ENCODE peak calls at places on chromosomes 16 and 17, in five cellular contexts. One of them, this sample, is unnamed.

GRCh38 chr17:69978056-69978646 is 96.9 kb upstream of the KCNJ16 start:
- DNase-seq in mesenchymal stem cell: no peak
- DNase-seq in thoracic aorta: no peak
- DNase-seq in ascending aorta: no peak
- DNase-seq in prostate gland: no peak
- DNase-seq in this sample: no peak

GRCh38 chr17:39094607-39095308 is 56.7 kb downstream of the PLXDC1 start:
- DNase-seq in mesenchymal stem cell: no peak
- DNase-seq in thoracic aorta: no peak
- DNase-seq in ascending aorta: no peak
- DNase-seq in prostate gland: no peak
- DNase-seq in this sample: no peak

GRCh38 chr16:69182730-69183416 is 4.1 kb upstream of the SNTB2 start:
- DNase-seq in mesenchymal stem cell: no peak
- DNase-seq in thoracic aorta: no peak
- DNase-seq in ascending aorta: no peak
- DNase-seq in prostate gland: peak; percentile 56
- DNase-seq in this sample: peak; percentile 54

GRCh38 chr17:40316571-40317344 is 7.8 kb downstream of the RARA start:
- DNase-seq in mesenchymal stem cell: peak; percentile 86
- DNase-seq in thoracic aorta: no peak
- DNase-seq in ascending aorta: peak; percentile 84
- DNase-seq in prostate gland: peak; percentile 56
- DNase-seq in this sample: peak; percentile 81

GRCh38 chr17:59525668-59526067 is 39.7 kb upstream of the DHX40 start:
- DNase-seq in mesenchymal stem cell: no peak
- DNase-seq in thoracic aorta: no peak
- DNase-seq in ascending aorta: no peak
- DNase-seq in prostate gland: no peak
- DNase-seq in this sample: no peak

GRCh38 chr17:42340691-42341127 is 47.5 kb downstream of the STAT3 start:
- DNase-seq in mesenchymal stem cell: no peak
- DNase-seq in thoracic aorta: no peak
- DNase-seq in ascending aorta: no peak
- DNase-seq in prostate gland: no peak
- DNase-seq in this sample: no peak

GRCh38 chr16:89633064-89633631 is 19.7 kb downstream of the DPEP1 start:
- DNase-seq in mesenchymal stem cell: no peak
- DNase-seq in thoracic aorta: no peak
- DNase-seq in ascending aorta: no peak
- DNase-seq in prostate gland: no peak
- DNase-seq in this sample: no peak

GRCh38 chr17:77160877-77161530 is 20.2 kb downstream of the SEC14L1 start:
- DNase-seq in mesenchymal stem cell: no peak
- DNase-seq in thoracic aorta: no peak
- DNase-seq in ascending aorta: no peak
- DNase-seq in prostate gland: no peak
- DNase-seq in this sample: no peak

GRCh38 chr17:4064366-4064765 is 78.5 kb downstream of the ZZEF1 start:
- DNase-seq in mesenchymal stem cell: no peak
- DNase-seq in thoracic aorta: no peak
- DNase-seq in ascending aorta: no peak
- DNase-seq in prostate gland: no peak
- DNase-seq in this sample: no peak

GRCh38 chr16:35745191-35745590 is 2285.8 kb downstream of the TP53TG3F start:
- DNase-seq in mesenchymal stem cell: no peak
- DNase-seq in thoracic aorta: no peak
- DNase-seq in ascending aorta: peak; percentile 30
- DNase-seq in prostate gland: no peak
- DNase-seq in this sample: no peak
- H3K9me3 ChIP-seq in mesenchymal stem cell: no peaks in the 10 kb centered on the region
- H3K9me3 ChIP-seq in thoracic aorta: no peaks in the 10 kb centered on the region
- H3K9me3 ChIP-seq in ascending aorta: no peaks in the 10 kb centered on the region
- H3K9me3 ChIP-seq in prostate gland: no peaks in the 10 kb centered on the region
- H3K9me3 ChIP-seq in this sample: no peaks in the 10 kb centered on the region

GRCh38 chr17:16391451-16391850 is 10.6 kb downstream of the UBB start:
- DNase-seq in mesenchymal stem cell: no peak
- DNase-seq in thoracic aorta: no peak
- DNase-seq in ascending aorta: no peak
- DNase-seq in prostate gland: no peak
- DNase-seq in this sample: no peak
- H3K9me3 ChIP-seq in mesenchymal stem cell: no peaks in the 10 kb centered on the region
- H3K9me3 ChIP-seq in thoracic aorta: no peaks in the 10 kb centered on the region
- H3K9me3 ChIP-seq in ascending aorta: no peaks in the 10 kb centered on the region
- H3K9me3 ChIP-seq in prostate gland: no peaks in the 10 kb centered on the region
- H3K9me3 ChIP-seq in this sample: no peaks in the 10 kb centered on the region

DNA sequence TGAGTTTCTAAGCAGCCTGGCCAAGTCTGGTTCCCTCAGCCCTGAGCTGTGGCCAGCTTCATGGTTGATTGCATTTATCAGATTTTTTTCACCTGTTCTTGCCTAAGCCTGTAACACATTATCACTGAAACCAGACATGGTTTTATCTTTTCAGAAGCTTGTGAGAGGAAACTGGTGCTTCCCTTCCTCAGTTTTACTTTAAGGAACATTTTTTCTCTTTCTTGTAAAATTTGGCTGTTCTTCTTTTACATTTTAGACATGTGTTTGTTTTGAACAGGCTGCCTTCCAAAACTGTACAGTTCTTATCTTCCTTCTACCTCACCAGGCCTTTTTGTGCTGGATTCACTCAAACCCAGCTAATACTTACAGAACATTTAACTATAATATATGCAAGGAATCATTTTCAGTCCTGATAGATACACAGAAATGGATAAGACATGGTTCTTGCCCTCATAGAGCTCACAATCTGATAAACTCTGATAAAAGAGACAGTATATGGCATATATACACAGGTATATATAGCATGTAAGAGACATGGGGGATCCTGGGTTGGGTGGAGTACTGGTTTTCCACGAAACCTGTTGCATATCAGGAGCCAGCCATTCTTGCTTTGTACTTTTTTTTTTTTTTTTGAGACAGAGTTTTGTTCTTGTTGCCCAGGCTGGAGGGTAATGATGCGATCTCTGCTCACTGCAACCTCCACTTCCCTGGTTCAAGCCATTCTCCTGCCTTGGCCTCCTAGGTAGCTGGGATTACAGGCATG is 44.5 kb downstream of the ZNRF1 start:
- DNase-seq in mesenchymal stem cell: no peak
- DNase-seq in thoracic aorta: no peak
- DNase-seq in ascending aorta: no peak
- DNase-seq in prostate gland: no peak
- DNase-seq in this sample: no peak
- H3K9me3 ChIP-seq in mesenchymal stem cell: peaks cover 3% of the 10 kb centered on the region
- H3K9me3 ChIP-seq in thoracic aorta: peaks cover under 1% of the 10 kb centered on the region
- H3K9me3 ChIP-seq in ascending aorta: peaks cover 2% of the 10 kb centered on the region
- H3K9me3 ChIP-seq in prostate gland: no peaks in the 10 kb centered on the region
- H3K9me3 ChIP-seq in this sample: no peaks in the 10 kb centered on the region

GRCh38 chr16:23183486-23183862 is 929 bp downstream of the SCNN1G start:
- DNase-seq in mesenchymal stem cell: no peak
- DNase-seq in thoracic aorta: no peak
- DNase-seq in ascending aorta: no peak
- DNase-seq in prostate gland: no peak
- DNase-seq in this sample: no peak

GRCh38 chr16:23182675-23183485 is at the start of gene SCNN1G:
- DNase-seq in mesenchymal stem cell: no peak
- DNase-seq in thoracic aorta: no peak
- DNase-seq in ascending aorta: no peak
- DNase-seq in prostate gland: no peak
- DNase-seq in this sample: no peak

GRCh38 chr16:23182206-23182674 is 305 bp upstream of the SCNN1G start:
- DNase-seq in mesenchymal stem cell: peak; percentile 52
- DNase-seq in thoracic aorta: no peak
- DNase-seq in ascending aorta: peak; percentile 70
- DNase-seq in prostate gland: peak; percentile 90
- DNase-seq in this sample: peak; percentile 60

GRCh38 chr16:23185661-23186060 is 3.1 kb downstream of the SCNN1G start:
- DNase-seq in mesenchymal stem cell: no peak
- DNase-seq in thoracic aorta: no peak
- DNase-seq in ascending aorta: no peak
- DNase-seq in prostate gland: no peak
- DNase-seq in this sample: no peak

GRCh38 chr16:23181506-23181905 is 1.0 kb upstream of the SCNN1G start:
- DNase-seq in mesenchymal stem cell: no peak
- DNase-seq in thoracic aorta: no peak
- DNase-seq in ascending aorta: no peak
- DNase-seq in prostate gland: no peak
- DNase-seq in this sample: no peak
- H3K9me3 ChIP-seq in mesenchymal stem cell: no peaks in the 10 kb centered on the region
- H3K9me3 ChIP-seq in thoracic aorta: no peaks in the 10 kb centered on the region
- H3K9me3 ChIP-seq in ascending aorta: no peaks in the 10 kb centered on the region
- H3K9me3 ChIP-seq in prostate gland: no peaks in the 10 kb centered on the region
- H3K9me3 ChIP-seq in this sample: no peaks in the 10 kb centered on the region

GRCh38 chr17:27065588-27065987 is 228.3 kb upstream of the WSB1 start:
- DNase-seq in mesenchymal stem cell: no peak
- DNase-seq in thoracic aorta: no peak
- DNase-seq in ascending aorta: no peak
- DNase-seq in prostate gland: no peak
- DNase-seq in this sample: no peak

GRCh38 chr17:27070836-27071235 is 223.1 kb upstream of the WSB1 start:
- DNase-seq in mesenchymal stem cell: no peak
- DNase-seq in thoracic aorta: no peak
- DNase-seq in ascending aorta: no peak
- DNase-seq in prostate gland: no peak
- DNase-seq in this sample: no peak

GRCh38 chr17:27069842-27070508 is 223.9 kb upstream of the WSB1 start:
- DNase-seq in mesenchymal stem cell: no peak
- DNase-seq in thoracic aorta: no peak
- DNase-seq in ascending aorta: no peak
- DNase-seq in prostate gland: no peak
- DNase-seq in this sample: no peak

GRCh38 chr17:27066315-27066714 is 227.6 kb upstream of the WSB1 start:
- DNase-seq in mesenchymal stem cell: no peak
- DNase-seq in thoracic aorta: no peak
- DNase-seq in ascending aorta: no peak
- DNase-seq in prostate gland: no peak
- DNase-seq in this sample: no peak
- H3K9me3 ChIP-seq in mesenchymal stem cell: no peaks in the 10 kb centered on the region
- H3K9me3 ChIP-seq in thoracic aorta: no peaks in the 10 kb centered on the region
- H3K9me3 ChIP-seq in ascending aorta: no peaks in the 10 kb centered on the region
- H3K9me3 ChIP-seq in prostate gland: no peaks in the 10 kb centered on the region
- H3K9me3 ChIP-seq in this sample: no peaks in the 10 kb centered on the region

DNA sequence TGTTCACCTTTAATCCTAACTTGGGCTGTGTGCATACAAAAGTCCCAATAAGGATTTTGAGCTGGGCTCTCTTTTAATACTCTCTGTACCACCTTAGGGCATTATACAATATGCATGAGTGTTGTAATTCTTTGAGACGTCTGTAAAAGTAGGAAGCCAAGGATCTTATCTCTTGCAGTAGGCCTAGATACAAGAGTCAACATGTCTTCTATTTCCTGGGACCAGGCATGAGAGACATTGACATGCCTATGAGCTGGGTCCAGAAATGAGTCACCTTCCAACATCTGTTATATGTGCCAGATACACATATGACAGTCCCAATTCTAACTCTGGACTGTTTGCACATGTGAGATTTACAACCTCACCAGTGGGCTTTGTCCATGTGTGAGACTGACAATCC is 1911.2 kb downstream of the TP53TG3F start:
- DNase-seq in mesenchymal stem cell: no peak
- DNase-seq in thoracic aorta: no peak
- DNase-seq in ascending aorta: no peak
- DNase-seq in prostate gland: no peak
- DNase-seq in this sample: no peak
- H3K9me3 ChIP-seq in mesenchymal stem cell: peaks cover 4% of the 10 kb centered on the region
- H3K9me3 ChIP-seq in thoracic aorta: no peaks in the 10 kb centered on the region
- H3K9me3 ChIP-seq in ascending aorta: no peaks in the 10 kb centered on the region
- H3K9me3 ChIP-seq in prostate gland: no peaks in the 10 kb centered on the region
- H3K9me3 ChIP-seq in this sample: no peaks in the 10 kb centered on the region

GRCh38 chr17:17833664-17834357 is 3.0 kb downstream of the SREBF1 start:
- DNase-seq in mesenchymal stem cell: no peak
- DNase-seq in thoracic aorta: no peak
- DNase-seq in ascending aorta: no peak
- DNase-seq in prostate gland: no peak
- DNase-seq in this sample: no peak

GRCh38 chr17:17831208-17832039 is 5.4 kb downstream of the SREBF1 start:
- DNase-seq in mesenchymal stem cell: no peak
- DNase-seq in thoracic aorta: no peak
- DNase-seq in ascending aorta: no peak
- DNase-seq in prostate gland: no peak
- DNase-seq in this sample: no peak

GRCh38 chr17:17830269-17830567 is 6.6 kb downstream of the SREBF1 start:
- DNase-seq in mesenchymal stem cell: no peak
- DNase-seq in thoracic aorta: no peak
- DNase-seq in ascending aorta: no peak
- DNase-seq in prostate gland: no peak
- DNase-seq in this sample: no peak

GRCh38 chr17:17830740-17831207 is 6.0 kb downstream of the SREBF1 start:
- DNase-seq in mesenchymal stem cell: no peak
- DNase-seq in thoracic aorta: no peak
- DNase-seq in ascending aorta: no peak
- DNase-seq in prostate gland: no peak
- DNase-seq in this sample: peak; percentile 98

DNA sequence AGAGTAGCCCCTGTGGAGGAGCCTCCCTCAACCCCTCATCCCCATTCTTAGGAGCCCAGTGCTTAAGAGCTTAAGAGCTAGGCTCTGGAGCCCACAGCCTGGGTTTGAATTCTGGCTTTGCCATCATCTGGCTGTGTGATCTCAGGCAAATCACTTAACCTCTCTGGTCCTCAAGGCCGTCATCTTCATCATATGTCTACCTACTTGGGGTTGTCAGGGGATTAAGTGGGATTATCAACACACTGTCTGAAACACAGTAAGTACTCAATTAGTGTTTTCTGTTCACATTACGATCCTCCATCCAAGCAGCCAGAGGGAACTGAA is 4.8 kb downstream of the SREBF1 start:
- DNase-seq in mesenchymal stem cell: no peak
- DNase-seq in thoracic aorta: no peak
- DNase-seq in ascending aorta: no peak
- DNase-seq in prostate gland: no peak
- DNase-seq in this sample: no peak
- H3K9me3 ChIP-seq in mesenchymal stem cell: no peaks in the 10 kb centered on the region
- H3K9me3 ChIP-seq in thoracic aorta: no peaks in the 10 kb centered on the region
- H3K9me3 ChIP-seq in ascending aorta: no peaks in the 10 kb centered on the region
- H3K9me3 ChIP-seq in prostate gland: no peaks in the 10 kb centered on the region
- H3K9me3 ChIP-seq in this sample: no peaks in the 10 kb centered on the region

This sample was measured in right lobe of liver.